ENCODE peak calls at places on chromosomes 1 and 21, in five cellular contexts. S is OCI-LY7, F is endothelial cell of umbilical vein, B is astrocyte, R is fibroblast of lung. Y is an unnamed sample.

GRCh38 chr1:224623743-224624333 is 7.7 kb downstream of the CNIH3 start:
- DNase-seq in S (peak; percentile 17), F (peak; percentile 51), B (peak; percentile 99), R (peak; percentile 84), Y (peak; percentile 36)

GRCh38 chr1:47340227-47340626 is 6.6 kb downstream of the CMPK1 start:
- DNase-seq in S (no peak), F (no peak), B (no peak), R (peak; percentile 75), Y (no peak)

GRCh38 chr21:41419921-41420862 is 5.8 kb upstream of the MX1 start:
- DNase-seq in S (peak; percentile 79), F (peak; percentile 91), B (peak; percentile 80), R (peak; percentile 89), Y (peak; percentile 92)

GRCh38 chr1:88302843-88303486 is 381.1 kb upstream of the PKN2 start:
- DNase-seq in S (peak; percentile 2), F (peak; percentile 53), B (peak; percentile 21), R (peak; percentile 70), Y (peak; percentile 75)

GRCh38 chr1:20601123-20601825 is 12.4 kb downstream of the CDA start:
- DNase-seq in S (peak; percentile 8), F (peak; percentile 54), B (peak; percentile 61), R (peak; percentile 28), Y (no peak)

GRCh38 chr21:45788635-45789506 is 145.3 kb downstream of the PCBP3 start:
- DNase-seq in S (no peak), F (no peak), B (no peak), R (no peak), Y (no peak)

GRCh38 chr21:25573409-25574206 is 33.7 kb downstream of the MRPL39 start:
- DNase-seq in S (peak; percentile 80), F (peak; percentile 86), B (peak; percentile 97), R (peak; percentile 82), Y (peak; percentile 49)

GRCh38 chr1:146032613-146033219 is 11.2 kb upstream of the HJV start:
- DNase-seq in S (peak; percentile 82), F (peak; percentile 66), B (peak; percentile 10), R (peak; percentile 58), Y (peak; percentile 58)

GRCh38 chr1:2049517-2050481 is at the start of gene PRKCZ:
- DNase-seq in S (peak; percentile 94), F (no peak), B (no peak), R (no peak), Y (peak; percentile 97)

GRCh38 chr1:241774017-241774416 is 74.0 kb upstream of the EXO1 start:
- DNase-seq in S (no peak), F (no peak), B (no peak), R (no peak), Y (no peak)

GRCh38 chr1:10679521-10680220 is 116.8 kb downstream of the CASZ1 start:
- DNase-seq in S (peak; percentile 40), F (peak; percentile 36), B (peak; percentile 76), R (peak; percentile 30), Y (peak; percentile 70)

GRCh38 chr21:39581414-39581813 is 31.3 kb upstream of the B3GALT5 start:
- DNase-seq in S (no peak), F (no peak), B (no peak), R (no peak), Y (no peak)

GRCh38 chr21:27807596-27807995 is 840.7 kb upstream of the ADAMTS5 start:
- DNase-seq in S (no peak), F (no peak), B (no peak), R (no peak), Y (no peak)

GRCh38 chr1:241557551-241558193 is 25.5 kb downstream of the KMO start:
- DNase-seq in S (no peak), F (no peak), B (no peak), R (no peak), Y (no peak)

GRCh38 chr1:206506803-206507394 is 432 bp upstream of the RASSF5 start:
- DNase-seq in S (no peak), F (no peak), B (no peak), R (no peak), Y (no peak)

GRCh38 chr1:1763657-1764621 is 14.3 kb downstream of the NADK start:
- DNase-seq in S (no peak), F (no peak), B (no peak), R (peak; percentile 14), Y (no peak)

GRCh38 chr1:46084553-46085448 is 47.6 kb downstream of the PIK3R3 start:
- DNase-seq in S (no peak), F (no peak), B (peak; percentile 44), R (peak; percentile 43), Y (no peak)

GRCh38 chr1:228048659-228049333 is 33.7 kb upstream of the ARF1 start:
- DNase-seq in S (no peak), F (no peak), B (no peak), R (no peak), Y (no peak)

GRCh38 chr1:206518743-206519142 is 11.4 kb downstream of the RASSF5 start:
- DNase-seq in S (no peak), F (no peak), B (no peak), R (no peak), Y (no peak)

GRCh38 chr1:238119060-238119459 is 228.3 kb upstream of the ZP4 start:
- DNase-seq in S (no peak), F (no peak), B (no peak), R (no peak), Y (no peak)

GRCh38 chr21:27725916-27726315 is 759.0 kb upstream of the ADAMTS5 start:
- DNase-seq in S (no peak), F (no peak), B (no peak), R (peak; percentile 14), Y (no peak)

GRCh38 chr1:181817091-181817490 is 244.4 kb downstream of the ZNF648 start:
- DNase-seq in S (no peak), F (no peak), B (no peak), R (no peak), Y (no peak)

GRCh38 chr1:28811766-28812668 is at the start of gene OPRD1:
- DNase-seq in S (no peak), F (no peak), B (no peak), R (no peak), Y (no peak)

GRCh38 chr21:36615274-36615964 is 83.5 kb upstream of the SIM2 start:
- DNase-seq in S (peak; percentile 13), F (no peak), B (no peak), R (no peak), Y (no peak)

GRCh38 chr1:116466810-116467557 is 93.9 kb downstream of the ATP1A1 start:
- DNase-seq in S (no peak), F (no peak), B (no peak), R (no peak), Y (no peak)

GRCh38 chr1:77424236-77424635 is 142.4 kb downstream of the AK5 start:
- DNase-seq in S (no peak), F (peak; percentile 49), B (peak; percentile 46), R (peak; percentile 50), Y (no peak)

GRCh38 chr1:94428441-94428840 is 10.3 kb downstream of the ABCD3 start:
- DNase-seq in S (no peak), F (no peak), B (no peak), R (no peak), Y (no peak)

GRCh38 chr1:181033799-181034391 is at the start of gene MR1:
- DNase-seq in S (peak; percentile 93), F (peak; percentile 91), B (peak; percentile 70), R (peak; percentile 90), Y (peak; percentile 73)

GRCh38 chr1:19921310-19921709 is 2.1 kb downstream of the PLA2G2E start:
- DNase-seq in S (no peak), F (no peak), B (no peak), R (no peak), Y (no peak)

GRCh38 chr1:68174173-68175113 is 57.9 kb downstream of the WLS start:
- DNase-seq in S (no peak), F (peak; percentile 98), B (peak; percentile 98), R (peak; percentile 96), Y (peak; percentile 63)

GRCh38 chr1:213570487-213570886 is 417.3 kb upstream of the PROX1 start:
- DNase-seq in S (no peak), F (no peak), B (no peak), R (no peak), Y (no peak)

GRCh38 chr1:94418664-94419655 is 771 bp downstream of the ABCD3 start:
- DNase-seq in S (peak; percentile 7), F (peak; percentile 69), B (peak; percentile 38), R (peak; percentile 42), Y (peak; percentile 57)

GRCh38 chr1:160993544-160993943 is 27.4 kb downstream of the F11R start:
- DNase-seq in S (peak; percentile 50), F (peak; percentile 58), B (peak; percentile 39), R (peak; percentile 82), Y (peak; percentile 57)

GRCh38 chr1:230174765-230175747 is 108.0 kb downstream of the GALNT2 start:
- DNase-seq in S (no peak), F (no peak), B (no peak), R (no peak), Y (peak; percentile 30)
- H3K4me1 ChIP-seq in S (peaks cover 12% of the 10 kb centered on the region), F (no peaks in the 10 kb centered on the region), B (peaks cover 24% of the 10 kb centered on the region), R (peaks cover 2% of the 10 kb centered on the region), Y (peaks cover 4% of the 10 kb centered on the region)

DNA sequence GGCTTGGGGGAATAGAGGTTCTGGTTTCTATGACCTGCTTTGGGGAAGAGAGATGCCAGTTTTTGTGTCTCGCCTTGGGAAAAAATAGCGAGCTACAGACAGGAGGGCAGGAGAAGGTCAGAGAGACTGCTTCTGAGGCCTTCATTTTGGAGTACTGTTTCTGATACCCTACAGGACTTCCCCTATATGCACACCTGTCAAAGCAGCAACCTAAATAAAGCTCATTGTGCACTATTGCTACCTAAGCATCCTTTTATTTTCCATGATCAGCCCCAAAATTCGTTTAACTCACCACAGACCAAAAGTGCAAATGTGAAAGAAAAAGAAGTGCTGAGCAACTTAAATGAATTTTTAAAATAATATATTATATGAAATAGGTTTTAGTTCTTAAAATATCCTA is 145.6 kb upstream of the CHRM3 start:
- DNase-seq in S (no peak), F (no peak), B (no peak), R (no peak), Y (no peak)
- H4K20me1 ChIP-seq in S (no peaks in the 10 kb centered on the region), F (no peaks in the 10 kb centered on the region), B (no peaks in the 10 kb centered on the region), R (no peaks in the 10 kb centered on the region), Y (no peaks in the 10 kb centered on the region)

DNA sequence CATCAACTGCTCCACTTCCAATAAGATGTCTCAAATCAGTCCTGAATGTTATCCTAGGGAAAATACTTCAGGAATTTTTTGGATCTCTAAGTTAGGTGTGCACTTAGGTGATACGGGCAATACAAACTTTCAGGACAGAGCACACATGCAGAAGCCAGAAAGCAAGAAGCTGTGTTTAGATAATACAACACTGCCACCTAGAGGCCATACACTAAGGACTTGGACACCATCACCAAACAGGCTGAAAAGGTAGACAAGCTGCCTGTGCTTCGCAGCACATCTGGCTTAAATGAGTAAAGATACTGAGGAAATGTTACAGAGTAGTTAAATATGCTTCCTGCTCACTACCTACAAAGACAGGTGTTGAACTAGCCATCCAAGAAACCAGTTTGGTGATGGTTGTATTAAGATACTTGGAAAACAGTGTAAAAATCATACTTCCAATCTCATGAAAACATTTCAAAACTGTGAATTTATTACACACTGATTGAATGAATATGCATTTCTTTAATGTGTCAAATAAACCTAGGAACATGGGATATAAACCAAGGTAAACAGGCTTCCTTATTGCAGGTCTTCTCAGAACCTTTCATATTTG is 24.2 kb downstream of the RRAGC start:
- DNase-seq in S (peak; percentile 87), F (peak; percentile 77), B (peak; percentile 67), R (peak; percentile 90), Y (peak; percentile 90)
- H3K4me1 ChIP-seq in S (no peaks in the 10 kb centered on the region), F (peaks cover 12% of the 10 kb centered on the region), B (no peaks in the 10 kb centered on the region), R (no peaks in the 10 kb centered on the region), Y (no peaks in the 10 kb centered on the region)

GRCh38 chr1:183493540-183494245 is 21.4 kb downstream of the SMG7 start:
- DNase-seq in S (no peak), F (no peak), B (no peak), R (no peak), Y (no peak)

GRCh38 chr1:183498342-183498991 is 26.2 kb downstream of the SMG7 start:
- DNase-seq in S (peak; percentile 52), F (no peak), B (no peak), R (no peak), Y (no peak)

GRCh38 chr1:183495420-183495819 is 23.1 kb downstream of the SMG7 start:
- DNase-seq in S (no peak), F (no peak), B (no peak), R (no peak), Y (no peak)

GRCh38 chr1:183497218-183497617 is 24.9 kb downstream of the SMG7 start:
- DNase-seq in S (no peak), F (no peak), B (no peak), R (no peak), Y (no peak)
- H4K20me1 ChIP-seq in S (peaks cover 46% of the 10 kb centered on the region), F (peaks cover 12% of the 10 kb centered on the region), B (peaks cover 74% of the 10 kb centered on the region), R (no peaks in the 10 kb centered on the region), Y (peaks cover 23% of the 10 kb centered on the region)

Y was measured in hepatocyte.